ENCODE peak calls at places on chromosomes 3 and 15, in ten cellular contexts. S is hepatocyte, E is transverse colon, N is lower leg skin, F is tibial artery, I is AG09319, K is endodermal cell, U is BJ, W is HCT116, C is astrocyte of the spinal cord. L is an unnamed sample.

GRCh38 chr3:58148049-58148448 is 62.7 kb downstream of the DNASE1L3 start:
- DNase-seq in S (no peak), E (no peak), N (no peak), F (no peak), I (no peak), K (no peak), U (no peak), W (no peak), C (no peak), L (no peak)

GRCh38 chr3:16419640-16420039 is 93.9 kb downstream of the RFTN1 start:
- DNase-seq in S (no peak), E (no peak), N (no peak), F (no peak), I (no peak), K (no peak), U (no peak), W (no peak), C (peak; percentile 45), L (no peak)

GRCh38 chr3:64176461-64176996 is 48.7 kb downstream of the PRICKLE2 start:
- DNase-seq in S (no peak), E (no peak), N (no peak), F (no peak), I (no peak), K (no peak), U (no peak), W (no peak), C (peak; percentile 54), L (no peak)

GRCh38 chr3:109559389-109559788 is 222.0 kb upstream of the DPPA4 start:
- DNase-seq in S (no peak), E (no peak), N (no peak), F (no peak), I (no peak), K (no peak), U (no peak), W (no peak), C (no peak), L (peak; percentile 49)

GRCh38 chr15:56916825-56917477 is 1.5 kb upstream of the TCF12 start:
- DNase-seq in S (peak; percentile 13), E (no peak), N (no peak), F (no peak), I (no peak), K (no peak), U (no peak), W (no peak), C (no peak), L (no peak)

GRCh38 chr3:195768831-195769303 is 42.9 kb downstream of the MUC4 start:
- DNase-seq in S (no peak), E (no peak), N (no peak), F (no peak), I (no peak), K (no peak), U (no peak), W (no peak), C (no peak), L (no peak)

GRCh38 chr3:163218336-163218735 is 1721.7 kb downstream of the OTOL1 start:
- DNase-seq in S (no peak), E (no peak), N (no peak), F (no peak), I (no peak), K (no peak), U (no peak), W (no peak), C (no peak), L (no peak)

GRCh38 chr3:190534386-190534785 is 20.5 kb downstream of the IL1RAP start:
- DNase-seq in S (no peak), E (no peak), N (no peak), F (no peak), I (no peak), K (no peak), U (no peak), W (no peak), C (no peak), L (no peak)

GRCh38 chr15:88476635-88477038 is 9.1 kb downstream of the MRPS11 start:
- DNase-seq in S (peak; percentile 72), E (no peak), N (peak; percentile 58), F (no peak), I (no peak), K (peak; percentile 83), U (no peak), W (peak; percentile 15), C (peak; percentile 33), L (peak; percentile 48)

GRCh38 chr15:88477126-88477525 is 9.6 kb downstream of the MRPS11 start:
- DNase-seq in S (no peak), E (no peak), N (peak; percentile 56), F (no peak), I (no peak), K (no peak), U (no peak), W (no peak), C (no peak), L (no peak)

GRCh38 chr15:88480981-88481380 is 13.5 kb downstream of the MRPS11 start:
- DNase-seq in S (no peak), E (no peak), N (peak; percentile 6), F (no peak), I (no peak), K (no peak), U (no peak), W (no peak), C (no peak), L (no peak)

GRCh38 chr15:88477885-88478284 is 10.4 kb downstream of the MRPS11 start:
- DNase-seq in S (no peak), E (no peak), N (peak; percentile 50), F (no peak), I (no peak), K (no peak), U (no peak), W (no peak), C (no peak), L (no peak)

DNA sequence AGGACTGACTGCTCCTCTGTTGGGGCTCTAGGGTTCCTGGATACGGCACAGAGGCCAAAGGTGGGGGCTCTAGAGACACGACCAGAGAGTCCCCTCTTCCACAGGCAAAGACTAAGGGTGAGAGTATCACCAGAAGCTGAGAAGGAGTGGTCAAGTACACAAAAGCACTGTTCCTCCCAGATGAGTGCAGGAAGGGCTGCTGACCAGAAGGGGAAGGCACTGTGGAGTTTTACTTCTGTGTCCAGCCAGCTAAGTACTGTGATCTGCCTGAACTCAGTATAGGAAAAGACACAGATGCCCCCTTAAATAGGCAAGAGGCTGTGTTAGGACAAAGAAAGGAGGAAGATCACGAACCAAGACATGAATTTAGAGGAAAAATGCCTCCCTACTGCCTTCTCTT is 11.7 kb downstream of the MRPS11 start:
- DNase-seq in S (no peak), E (no peak), N (peak; percentile 42), F (no peak), I (no peak), K (no peak), U (no peak), W (no peak), C (no peak), L (no peak)
- TF ChIP-seq CTCF in S (no peak), E (no peak), N (no peak), F (no peak), I (no peak), K (peak; percentile 70), U (no peak), W (peak; percentile 13), C (no peak), L (no peak)

GRCh38 chr3:9248232-9249191 is 934 bp downstream of the SRGAP3 start:
- DNase-seq in S (no peak), E (peak; percentile 17), N (no peak), F (no peak), I (no peak), K (peak; percentile 54), U (no peak), W (no peak), C (no peak), L (no peak)

GRCh38 chr3:9250236-9250635 is 790 bp upstream of the SRGAP3 start:
- DNase-seq in S (no peak), E (no peak), N (no peak), F (no peak), I (no peak), K (peak; percentile 54), U (no peak), W (no peak), C (no peak), L (no peak)

GRCh38 chr3:9249273-9250192 is at the start of gene SRGAP3:
- DNase-seq in S (peak; percentile 93), E (peak; percentile 92), N (peak; percentile 95), F (peak; percentile 88), I (peak; percentile 56), K (peak; percentile 93), U (peak; percentile 46), W (peak; percentile 82), C (peak; percentile 91), L (peak; percentile 84)

GRCh38 chr3:9253327-9253726 is 3.9 kb upstream of the SRGAP3 start:
- DNase-seq in S (no peak), E (no peak), N (no peak), F (no peak), I (no peak), K (no peak), U (no peak), W (no peak), C (no peak), L (peak; percentile 6)

DNA sequence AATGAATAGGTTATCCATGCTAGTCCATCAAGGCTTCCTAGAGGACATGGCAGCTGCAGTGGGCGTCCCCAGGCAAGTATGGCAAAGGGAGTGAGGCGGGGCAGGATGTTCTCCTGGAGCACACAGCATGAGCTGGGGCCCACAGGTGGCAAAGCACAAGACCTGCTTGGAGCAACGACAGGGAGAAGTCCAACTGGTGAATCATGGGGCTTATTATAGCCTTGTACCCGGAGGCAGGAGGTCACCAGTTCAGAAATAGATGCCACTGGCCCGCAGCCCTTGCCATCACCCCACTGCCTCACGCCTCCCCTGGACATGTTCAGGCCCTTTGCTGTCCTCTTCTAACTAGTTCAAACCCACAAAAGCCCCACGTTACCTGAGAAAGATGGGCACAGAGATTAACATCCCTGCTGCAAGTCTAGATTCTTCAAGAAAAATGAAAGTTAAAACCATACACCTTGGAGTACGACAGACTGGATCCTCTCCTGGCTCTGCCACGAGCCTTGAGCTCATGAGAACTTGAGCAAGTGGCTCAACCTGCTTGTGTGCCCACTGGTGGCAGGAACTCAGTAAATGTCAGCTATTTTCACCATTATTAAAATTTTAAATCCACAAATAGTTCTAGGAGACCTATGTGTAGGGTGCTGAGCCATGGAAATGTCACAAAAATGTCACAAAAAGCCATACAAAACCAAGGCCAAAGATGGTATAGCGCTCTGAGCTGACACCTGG is 1.8 kb upstream of the SRGAP3 start:
- DNase-seq in S (no peak), E (no peak), N (no peak), F (no peak), I (no peak), K (peak; percentile 37), U (no peak), W (no peak), C (no peak), L (no peak)
- TF ChIP-seq CTCF in S (peak; percentile 12), E (no peak), N (no peak), F (no peak), I (peak; percentile 0), K (peak; percentile 22), U (peak; percentile 12), W (peak; percentile 23), C (no peak), L (no peak)

GRCh38 chr3:100776736-100777135 is 67.4 kb downstream of the TFG start:
- DNase-seq in S (no peak), E (no peak), N (no peak), F (no peak), I (no peak), K (peak; percentile 82), U (no peak), W (no peak), C (no peak), L (peak; percentile 7)
- TF ChIP-seq CTCF in S (no peak), E (no peak), N (no peak), F (no peak), I (no peak), K (peak; percentile 71), U (no peak), W (peak; percentile 33), C (peak; percentile 3), L (no peak)

DNA sequence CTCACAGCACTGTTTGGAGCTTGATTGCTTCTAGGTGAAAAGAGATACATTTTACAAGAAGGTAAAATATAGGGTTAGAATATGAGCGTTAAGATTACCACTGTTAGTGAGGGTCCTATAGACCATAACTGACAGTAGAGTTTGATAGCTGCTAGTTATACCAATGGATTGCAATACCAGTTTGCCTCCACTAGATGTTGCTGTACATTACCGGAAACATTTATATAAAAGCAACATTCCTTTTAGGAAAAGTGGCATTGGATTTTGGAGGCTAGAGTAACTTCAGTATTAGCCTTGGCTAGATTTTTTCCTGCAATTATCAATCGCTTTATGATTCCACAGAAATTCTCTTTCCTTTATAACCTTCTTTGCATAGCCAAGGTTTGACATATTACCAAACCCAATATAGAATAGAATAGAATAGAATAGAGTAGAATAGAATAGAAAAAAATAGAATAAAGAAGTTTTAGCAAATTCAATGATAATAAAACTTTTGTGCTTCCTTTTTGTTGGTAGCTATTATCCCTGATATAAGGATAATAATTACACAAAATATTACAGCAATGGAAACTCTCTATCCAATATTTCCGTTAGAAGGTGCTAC is 1093.6 kb upstream of the ALCAM start:
- DNase-seq in S (peak; percentile 16), E (no peak), N (no peak), F (no peak), I (peak; percentile 20), K (no peak), U (no peak), W (peak; percentile 19), C (peak; percentile 53), L (no peak)
- TF ChIP-seq CTCF in S (peak; percentile 56), E (peak; percentile 43), N (no peak), F (peak; percentile 82), I (peak; percentile 85), K (peak; percentile 87), U (peak; percentile 62), W (peak; percentile 78), C (peak; percentile 81), L (no peak)